ENCODE peak calls at places on chromosome 14, in eight cellular contexts. C is aorta; Q is lower lobe of right lung; G is CD4-positive, alpha-beta T cell; F is WERI-Rb-1; P is fibroblast of lung; J is GM23338; T is pancreas. I is an unnamed sample.

GRCh38 chr14:59829469-59829868 is 41.1 kb downstream of the RTN1 start:
- DNase-seq in C (no peak), Q (no peak), G (no peak), F (no peak), P (no peak), J (no peak), T (no peak), I (no peak)

GRCh38 chr14:38290601-38291190 is 34.8 kb upstream of the CLEC14A start:
- DNase-seq in C (no peak), Q (no peak), G (no peak), F (no peak), P (peak; percentile 96), J (no peak), T (no peak), I (no peak)

GRCh38 chr14:81523616-81524015 is 10.0 kb downstream of the SEL1L start:
- DNase-seq in C (no peak), Q (no peak), G (no peak), F (no peak), P (no peak), J (no peak), T (no peak), I (no peak)

GRCh38 chr14:34258318-34258717 is 203.7 kb downstream of the SPTSSA start:
- DNase-seq in C (no peak), Q (no peak), G (no peak), F (no peak), P (peak; percentile 52), J (no peak), T (no peak), I (no peak)

GRCh38 chr14:80456200-80456599 is 244.9 kb upstream of the DIO2 start:
- DNase-seq in C (no peak), Q (no peak), G (no peak), F (no peak), P (peak; percentile 65), J (no peak), T (no peak), I (no peak)

GRCh38 chr14:61145258-61145902 is 135.8 kb downstream of the TMEM30B start:
- DNase-seq in C (no peak), Q (no peak), G (no peak), F (no peak), P (peak; percentile 96), J (no peak), T (no peak), I (no peak)

GRCh38 chr14:64507376-64508156 is 3.0 kb downstream of the ZBTB1 start:
- DNase-seq in C (no peak), Q (no peak), G (no peak), F (no peak), P (peak; percentile 44), J (no peak), T (no peak), I (no peak)

GRCh38 chr14:45194964-45195363 is 58.0 kb downstream of the MIS18BP1 start:
- DNase-seq in C (no peak), Q (no peak), G (no peak), F (no peak), P (no peak), J (no peak), T (no peak), I (no peak)

GRCh38 chr14:88085736-88086135 is 80.8 kb downstream of the GPR65 start:
- DNase-seq in C (no peak), Q (no peak), G (no peak), F (no peak), P (no peak), J (no peak), T (no peak), I (no peak)

GRCh38 chr14:106185837-106186233 is 659.5 kb downstream of the TMEM121 start:
- DNase-seq in C (no peak), Q (no peak), G (peak; percentile 74), F (peak; percentile 11), P (no peak), J (no peak), T (no peak), I (peak; percentile 73)

DNA sequence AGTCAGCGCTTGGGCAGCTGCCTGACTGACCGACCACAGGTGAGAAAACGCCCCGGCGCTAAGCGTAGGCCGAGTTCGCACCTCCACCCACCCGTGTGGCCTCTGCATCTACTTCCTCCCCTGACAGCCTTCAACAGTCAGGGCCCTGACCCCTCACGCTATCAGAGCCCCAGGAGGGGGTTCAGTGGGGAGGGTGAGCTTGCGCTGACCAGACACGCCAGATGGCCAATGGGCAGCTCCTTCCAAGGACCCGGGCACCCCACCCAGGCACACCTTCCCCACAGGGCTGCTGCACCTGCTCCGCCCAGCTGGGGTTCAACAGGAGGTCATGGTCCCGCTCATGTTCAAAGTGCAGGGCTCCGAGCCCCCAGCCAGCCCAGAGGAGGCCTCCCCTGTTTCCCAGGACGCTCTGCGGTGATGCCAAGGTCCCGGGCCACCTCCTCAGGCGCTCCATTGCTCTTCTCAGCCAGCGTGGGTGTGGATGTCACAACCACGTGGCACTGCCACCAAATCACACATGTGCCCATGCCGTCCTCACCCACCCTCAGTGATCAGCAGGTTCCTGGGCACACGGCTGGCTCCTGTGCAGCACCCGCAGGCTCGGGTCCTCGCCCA is 48.7 kb upstream of the BCL11B start:
- DNase-seq in C (no peak), Q (no peak), G (no peak), F (no peak), P (no peak), J (no peak), T (no peak), I (no peak)
- H3K27me3 ChIP-seq in C (no peaks in the 10 kb centered on the region), Q (peaks cover 11% of the 10 kb centered on the region), G (no peaks in the 10 kb centered on the region), F (peaks cover under 1% of the 10 kb centered on the region), P (no peaks in the 10 kb centered on the region), J (no peaks in the 10 kb centered on the region), T (no peaks in the 10 kb centered on the region), I (no peaks in the 10 kb centered on the region)

DNA sequence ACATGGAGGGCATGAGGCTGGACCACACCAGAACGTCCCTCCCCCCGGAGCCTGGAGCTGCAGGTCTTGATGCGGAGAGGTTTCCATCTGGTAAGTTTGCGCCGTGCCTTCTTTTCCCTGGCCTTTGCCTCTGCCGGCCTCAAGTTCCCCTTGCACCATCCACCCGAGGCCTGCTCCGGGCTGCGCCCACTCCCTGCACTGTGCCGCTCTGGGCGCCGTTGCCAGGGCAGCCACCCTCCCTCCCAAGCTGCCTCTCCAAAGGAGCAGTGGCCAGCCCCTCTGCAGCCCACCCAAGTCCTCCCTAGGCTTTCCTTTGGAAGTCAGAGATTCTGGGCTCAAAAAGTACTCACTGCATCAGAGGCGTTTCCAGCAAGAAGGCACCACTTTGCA is 46.2 kb upstream of the MEG3 start:
- DNase-seq in C (no peak), Q (no peak), G (no peak), F (no peak), P (no peak), J (no peak), T (no peak), I (no peak)
- H3K27me3 ChIP-seq in C (no peaks in the 10 kb centered on the region), Q (no peaks in the 10 kb centered on the region), G (no peaks in the 10 kb centered on the region), F (peaks cover 2% of the 10 kb centered on the region), P (no peaks in the 10 kb centered on the region), J (no peaks in the 10 kb centered on the region), T (no peaks in the 10 kb centered on the region), I (no peaks in the 10 kb centered on the region)

DNA sequence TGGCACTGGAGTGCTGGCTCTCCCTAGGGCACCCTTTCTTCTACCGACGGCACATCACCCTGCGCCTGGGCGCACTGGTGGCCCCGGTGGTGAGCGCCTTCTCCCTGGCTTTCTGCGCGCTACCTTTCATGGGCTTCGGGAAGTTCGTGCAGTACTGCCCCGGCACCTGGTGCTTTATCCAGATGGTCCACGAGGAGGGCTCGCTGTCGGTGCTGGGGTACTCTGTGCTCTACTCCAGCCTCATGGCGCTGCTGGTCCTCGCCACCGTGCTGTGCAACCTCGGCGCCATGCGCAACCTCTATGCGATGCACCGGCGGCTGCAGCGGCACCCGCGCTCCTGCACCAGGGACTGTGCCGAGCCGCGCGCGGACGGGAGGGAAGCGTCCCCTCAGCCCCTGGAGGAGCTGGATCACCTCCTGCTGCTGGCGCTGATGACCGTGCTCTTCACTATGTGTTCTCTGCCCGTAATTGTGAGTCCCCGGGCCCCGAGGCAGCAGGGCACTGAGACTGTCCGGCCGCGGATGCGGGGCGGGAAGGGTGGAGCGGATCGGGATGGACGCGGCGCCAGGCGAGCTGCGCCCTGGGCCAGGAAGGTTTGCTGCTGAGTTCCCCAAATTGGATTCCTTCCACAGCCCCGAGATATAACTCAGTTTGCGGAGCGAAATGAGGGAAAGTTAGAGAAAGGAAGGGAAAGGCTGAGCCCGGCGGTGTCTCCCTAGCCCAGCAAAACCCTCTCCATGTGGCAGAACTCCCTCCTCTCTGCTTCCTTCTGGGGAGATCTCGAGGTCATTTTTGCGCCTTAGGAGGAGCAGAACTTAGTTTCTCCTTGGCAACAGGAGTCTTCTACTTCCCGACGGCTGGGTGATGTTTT is 928 bp downstream of the PTGDR start:
- DNase-seq in C (no peak), Q (no peak), G (no peak), F (no peak), P (peak; percentile 35), J (peak; percentile 61), T (no peak), I (peak; percentile 30)
- H3K27me3 ChIP-seq in C (no peaks in the 10 kb centered on the region), Q (peaks cover 26% of the 10 kb centered on the region), G (peaks cover 23% of the 10 kb centered on the region), F (peaks cover 14% of the 10 kb centered on the region), P (peaks cover 29% of the 10 kb centered on the region), J (peaks cover 63% of the 10 kb centered on the region), T (peaks cover 6% of the 10 kb centered on the region), I (peaks cover 12% of the 10 kb centered on the region)

GRCh38 chr14:96599076-96599475 is 96.9 kb downstream of the PAPOLA start:
- DNase-seq in C (no peak), Q (no peak), G (no peak), F (no peak), P (no peak), J (no peak), T (no peak), I (no peak)

GRCh38 chr14:96598332-96598928 is 96.2 kb downstream of the PAPOLA start:
- DNase-seq in C (no peak), Q (no peak), G (no peak), F (no peak), P (no peak), J (no peak), T (no peak), I (no peak)

GRCh38 chr14:96597680-96598079 is 95.5 kb downstream of the PAPOLA start:
- DNase-seq in C (no peak), Q (no peak), G (no peak), F (no peak), P (no peak), J (no peak), T (no peak), I (no peak)

GRCh38 chr14:96602186-96602585 is 100.0 kb downstream of the PAPOLA start:
- DNase-seq in C (no peak), Q (no peak), G (no peak), F (no peak), P (no peak), J (no peak), T (no peak), I (no peak)

DNA sequence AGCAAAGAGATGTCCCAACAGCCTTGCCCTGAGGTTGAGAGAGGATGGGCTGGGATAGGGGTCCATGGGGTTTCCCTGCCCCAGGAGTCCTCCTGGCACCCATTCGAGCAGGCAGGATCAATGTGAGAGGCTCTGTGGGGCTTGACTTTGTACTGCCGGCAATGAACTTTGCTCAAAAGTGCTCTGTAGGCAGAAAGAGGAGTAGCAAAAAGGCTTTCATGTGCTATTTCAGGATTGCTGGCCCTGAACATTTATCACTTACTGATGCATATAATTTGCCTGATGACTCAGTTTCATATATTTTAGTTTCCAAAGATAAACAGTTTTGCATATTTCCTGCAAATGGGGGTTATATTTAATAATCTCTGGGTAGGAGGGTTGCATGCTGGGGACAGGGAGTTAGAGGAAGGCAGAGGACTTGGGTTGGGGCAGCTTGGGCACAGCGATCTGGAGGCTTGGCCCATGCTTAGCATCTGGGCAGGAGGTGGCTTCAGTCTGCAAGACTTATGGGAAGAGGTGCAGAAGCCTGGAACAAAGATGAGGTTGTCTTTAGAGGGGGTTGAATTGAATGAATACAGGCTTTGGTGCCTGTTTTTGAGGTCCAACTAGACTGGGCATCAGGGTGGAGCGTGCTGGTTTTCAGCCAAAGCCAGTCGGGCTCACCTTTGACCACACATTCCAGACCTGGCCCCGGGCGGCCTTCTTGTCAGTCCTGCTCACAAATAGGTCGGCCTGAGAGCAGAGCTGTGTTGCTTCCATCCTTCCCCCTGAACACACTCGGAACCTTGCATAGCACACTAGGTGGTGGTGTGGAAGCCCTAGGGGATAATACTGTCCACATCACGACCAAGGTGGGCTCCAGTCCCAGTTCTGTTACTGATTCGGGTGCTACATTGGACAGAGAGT is 101.4 kb downstream of the PAPOLA start:
- DNase-seq in C (no peak), Q (no peak), G (no peak), F (no peak), P (no peak), J (no peak), T (no peak), I (no peak)
- H3K27me3 ChIP-seq in C (no peaks in the 10 kb centered on the region), Q (peaks cover 18% of the 10 kb centered on the region), G (peaks cover 4% of the 10 kb centered on the region), F (no peaks in the 10 kb centered on the region), P (no peaks in the 10 kb centered on the region), J (no peaks in the 10 kb centered on the region), T (no peaks in the 10 kb centered on the region), I (no peaks in the 10 kb centered on the region)